ENCODE peak calls at places on chromosome X, in nine cellular contexts. One of them, this sample, is unnamed.

GRCh38 chrX:130482871-130483270 is 81.1 kb downstream of the RBMX2 start:
- DNase-seq in GM12878: no peak
- DNase-seq in esophagus muscularis mucosa: no peak
- DNase-seq in heart left ventricle: no peak
- DNase-seq in A549: no peak
- DNase-seq in adrenal gland: no peak
- DNase-seq in suprapubic skin: no peak
- DNase-seq in IMR-90: no peak
- DNase-seq in upper lobe of left lung: no peak
- DNase-seq in this sample: no peak

GRCh38 chrX:30893206-30893605 is 4.2 kb upstream of the TAB3 start:
- DNase-seq in GM12878: no peak
- DNase-seq in esophagus muscularis mucosa: no peak
- DNase-seq in heart left ventricle: no peak
- DNase-seq in A549: no peak
- DNase-seq in adrenal gland: no peak
- DNase-seq in suprapubic skin: no peak
- DNase-seq in IMR-90: no peak
- DNase-seq in upper lobe of left lung: peak
- DNase-seq in this sample: no peak

GRCh38 chrX:29858714-29859113 is 356.6 kb upstream of the MAGEB2 start:
- DNase-seq in GM12878: no peak
- DNase-seq in esophagus muscularis mucosa: no peak
- DNase-seq in heart left ventricle: no peak
- DNase-seq in A549: no peak
- DNase-seq in adrenal gland: no peak
- DNase-seq in suprapubic skin: no peak
- DNase-seq in IMR-90: peak
- DNase-seq in upper lobe of left lung: no peak
- DNase-seq in this sample: no peak

GRCh38 chrX:151982217-151982616 is 7.7 kb upstream of the GABRE start:
- DNase-seq in GM12878: no peak
- DNase-seq in esophagus muscularis mucosa: no peak
- DNase-seq in heart left ventricle: no peak
- DNase-seq in A549: no peak
- DNase-seq in adrenal gland: no peak
- DNase-seq in suprapubic skin: no peak
- DNase-seq in IMR-90: peak
- DNase-seq in upper lobe of left lung: no peak
- DNase-seq in this sample: no peak

GRCh38 chrX:103607385-103608304 is at the start of gene TCEAL3:
- DNase-seq in GM12878: no peak
- DNase-seq in esophagus muscularis mucosa: no peak
- DNase-seq in heart left ventricle: peak
- DNase-seq in A549: peak
- DNase-seq in adrenal gland: peak
- DNase-seq in suprapubic skin: peak
- DNase-seq in IMR-90: peak
- DNase-seq in upper lobe of left lung: peak
- DNase-seq in this sample: peak

GRCh38 chrX:124217289-124218251 is 114.9 kb upstream of the TEX13D start:
- DNase-seq in GM12878: no peak
- DNase-seq in esophagus muscularis mucosa: no peak
- DNase-seq in heart left ventricle: no peak
- DNase-seq in A549: no peak
- DNase-seq in adrenal gland: no peak
- DNase-seq in suprapubic skin: no peak
- DNase-seq in IMR-90: no peak
- DNase-seq in upper lobe of left lung: peak
- DNase-seq in this sample: no peak

GRCh38 chrX:130502023-130502570 is 100.3 kb downstream of the RBMX2 start:
- DNase-seq in GM12878: no peak
- DNase-seq in esophagus muscularis mucosa: no peak
- DNase-seq in heart left ventricle: no peak
- DNase-seq in A549: no peak
- DNase-seq in adrenal gland: no peak
- DNase-seq in suprapubic skin: no peak
- DNase-seq in IMR-90: no peak
- DNase-seq in upper lobe of left lung: no peak
- DNase-seq in this sample: no peak

GRCh38 chrX:8867454-8867853 is 66.3 kb upstream of the FAM9A start:
- DNase-seq in GM12878: no peak
- DNase-seq in esophagus muscularis mucosa: no peak
- DNase-seq in heart left ventricle: no peak
- DNase-seq in A549: no peak
- DNase-seq in adrenal gland: no peak
- DNase-seq in suprapubic skin: no peak
- DNase-seq in IMR-90: peak
- DNase-seq in upper lobe of left lung: no peak
- DNase-seq in this sample: no peak

GRCh38 chrX:137194164-137194563 is 160.4 kb upstream of the GPR101 start:
- DNase-seq in GM12878: peak
- DNase-seq in esophagus muscularis mucosa: no peak
- DNase-seq in heart left ventricle: no peak
- DNase-seq in A549: peak
- DNase-seq in adrenal gland: peak
- DNase-seq in suprapubic skin: no peak
- DNase-seq in IMR-90: peak
- DNase-seq in upper lobe of left lung: no peak
- DNase-seq in this sample: no peak

GRCh38 chrX:103441878-103442535 is 65.7 kb downstream of the BEX3 start:
- DNase-seq in GM12878: no peak
- DNase-seq in esophagus muscularis mucosa: no peak
- DNase-seq in heart left ventricle: no peak
- DNase-seq in A549: no peak
- DNase-seq in adrenal gland: no peak
- DNase-seq in suprapubic skin: no peak
- DNase-seq in IMR-90: no peak
- DNase-seq in upper lobe of left lung: no peak
- DNase-seq in this sample: no peak

GRCh38 chrX:143648705-143649104 is 12.8 kb upstream of the SLITRK4 start:
- DNase-seq in GM12878: no peak
- DNase-seq in esophagus muscularis mucosa: no peak
- DNase-seq in heart left ventricle: no peak
- DNase-seq in A549: no peak
- DNase-seq in adrenal gland: peak
- DNase-seq in suprapubic skin: no peak
- DNase-seq in IMR-90: no peak
- DNase-seq in upper lobe of left lung: no peak
- DNase-seq in this sample: no peak

GRCh38 chrX:112798736-112799135 is 41.9 kb downstream of the AMOT start:
- DNase-seq in GM12878: no peak
- DNase-seq in esophagus muscularis mucosa: no peak
- DNase-seq in heart left ventricle: no peak
- DNase-seq in A549: no peak
- DNase-seq in adrenal gland: no peak
- DNase-seq in suprapubic skin: no peak
- DNase-seq in IMR-90: no peak
- DNase-seq in upper lobe of left lung: no peak
- DNase-seq in this sample: no peak

GRCh38 chrX:18650662-18651061 is 21.2 kb downstream of the RS1 start:
- DNase-seq in GM12878: no peak
- DNase-seq in esophagus muscularis mucosa: no peak
- DNase-seq in heart left ventricle: no peak
- DNase-seq in A549: no peak
- DNase-seq in adrenal gland: no peak
- DNase-seq in suprapubic skin: no peak
- DNase-seq in IMR-90: no peak
- DNase-seq in upper lobe of left lung: no peak
- DNase-seq in this sample: no peak

GRCh38 chrX:77493677-77494553 is 46.7 kb downstream of the FGF16 start:
- DNase-seq in GM12878: no peak
- DNase-seq in esophagus muscularis mucosa: no peak
- DNase-seq in heart left ventricle: no peak
- DNase-seq in A549: no peak
- DNase-seq in adrenal gland: no peak
- DNase-seq in suprapubic skin: no peak
- DNase-seq in IMR-90: peak
- DNase-seq in upper lobe of left lung: no peak
- DNase-seq in this sample: no peak

GRCh38 chrX:14934423-14934822 is 61.2 kb downstream of the MOSPD2 start:
- DNase-seq in GM12878: no peak
- DNase-seq in esophagus muscularis mucosa: no peak
- DNase-seq in heart left ventricle: no peak
- DNase-seq in A549: no peak
- DNase-seq in adrenal gland: no peak
- DNase-seq in suprapubic skin: no peak
- DNase-seq in IMR-90: no peak
- DNase-seq in upper lobe of left lung: no peak
- DNase-seq in this sample: no peak

GRCh38 chrX:20221902-20222301 is 44.8 kb downstream of the RPS6KA3 start:
- DNase-seq in GM12878: no peak
- DNase-seq in esophagus muscularis mucosa: no peak
- DNase-seq in heart left ventricle: no peak
- DNase-seq in A549: peak
- DNase-seq in adrenal gland: no peak
- DNase-seq in suprapubic skin: no peak
- DNase-seq in IMR-90: peak
- DNase-seq in upper lobe of left lung: no peak
- DNase-seq in this sample: no peak

DNA sequence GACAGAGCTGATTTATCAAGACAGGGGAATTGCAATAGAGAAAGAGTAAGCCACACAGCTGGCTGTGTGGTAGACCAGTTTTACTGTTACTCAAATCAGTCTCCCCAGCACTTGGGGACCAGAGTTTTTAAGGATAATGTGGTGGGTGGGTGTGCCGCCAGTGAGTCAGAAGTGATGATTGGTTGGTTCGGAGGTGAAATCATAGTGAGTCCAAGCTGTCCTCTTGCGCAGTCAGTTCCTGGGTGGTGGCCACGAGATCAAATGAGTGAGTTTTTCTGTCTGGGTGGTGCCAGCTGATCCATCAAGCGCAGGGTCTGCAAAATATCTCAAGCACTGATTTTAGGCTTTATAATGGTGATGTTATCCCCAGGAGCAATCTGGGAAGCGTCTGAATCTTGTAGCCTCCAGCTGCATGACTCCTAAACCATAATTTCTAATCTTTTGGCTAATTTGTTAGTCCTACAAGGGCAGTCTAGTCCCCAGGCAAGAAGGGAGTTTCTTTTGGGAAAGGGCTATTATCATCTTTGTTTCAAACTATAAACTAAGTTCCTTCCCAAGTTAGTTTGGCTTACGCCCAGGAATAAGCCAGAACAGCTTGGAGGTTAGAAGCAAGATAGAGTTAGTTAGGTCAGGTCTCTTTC is 44.0 kb upstream of the PPP1R2C start:
- DNase-seq in GM12878: no peak
- DNase-seq in esophagus muscularis mucosa: no peak
- DNase-seq in heart left ventricle: no peak
- DNase-seq in A549: no peak
- DNase-seq in adrenal gland: no peak
- DNase-seq in suprapubic skin: no peak
- DNase-seq in IMR-90: no peak
- DNase-seq in upper lobe of left lung: no peak
- DNase-seq in this sample: no peak
- TF ChIP-seq POLR2A in GM12878: no peak
- TF ChIP-seq POLR2A in esophagus muscularis mucosa: no peak
- TF ChIP-seq POLR2A in heart left ventricle: no peak
- TF ChIP-seq POLR2A in A549: no peak
- TF ChIP-seq POLR2A in adrenal gland: no peak
- TF ChIP-seq POLR2A in suprapubic skin: no peak
- TF ChIP-seq POLR2A in IMR-90: no peak
- TF ChIP-seq POLR2A in upper lobe of left lung: no peak
- TF ChIP-seq POLR2A in this sample: no peak

DNA sequence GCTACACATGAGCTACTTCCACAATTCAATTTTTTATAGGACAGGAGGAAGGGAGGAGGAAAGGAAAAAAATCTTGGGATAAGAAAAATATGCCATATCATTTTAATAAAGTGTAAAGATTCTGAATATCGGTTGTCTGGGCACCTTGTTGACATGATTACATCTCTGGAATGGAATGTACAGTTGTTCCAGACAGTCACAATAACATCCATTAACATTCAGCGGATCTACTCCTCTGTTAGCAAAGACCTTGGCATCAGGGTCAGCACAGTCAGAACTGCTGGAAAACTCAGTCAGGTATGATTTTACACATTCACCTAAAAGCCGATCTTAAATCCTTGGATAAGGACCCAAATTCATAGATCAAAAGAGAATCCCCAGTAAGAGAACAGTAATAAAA is 85.4 kb upstream of the ARMCX2 start:
- DNase-seq in GM12878: no peak
- DNase-seq in esophagus muscularis mucosa: no peak
- DNase-seq in heart left ventricle: no peak
- DNase-seq in A549: no peak
- DNase-seq in adrenal gland: no peak
- DNase-seq in suprapubic skin: no peak
- DNase-seq in IMR-90: no peak
- DNase-seq in upper lobe of left lung: no peak
- DNase-seq in this sample: no peak
- H3K4me3 ChIP-seq in GM12878: no peak
- H3K4me3 ChIP-seq in esophagus muscularis mucosa: no peak
- H3K4me3 ChIP-seq in heart left ventricle: no peak
- H3K4me3 ChIP-seq in A549: no peak
- H3K4me3 ChIP-seq in adrenal gland: no peak
- H3K4me3 ChIP-seq in suprapubic skin: no peak
- H3K4me3 ChIP-seq in IMR-90: no peak
- H3K4me3 ChIP-seq in upper lobe of left lung: no peak
- H3K4me3 ChIP-seq in this sample: no peak

DNA sequence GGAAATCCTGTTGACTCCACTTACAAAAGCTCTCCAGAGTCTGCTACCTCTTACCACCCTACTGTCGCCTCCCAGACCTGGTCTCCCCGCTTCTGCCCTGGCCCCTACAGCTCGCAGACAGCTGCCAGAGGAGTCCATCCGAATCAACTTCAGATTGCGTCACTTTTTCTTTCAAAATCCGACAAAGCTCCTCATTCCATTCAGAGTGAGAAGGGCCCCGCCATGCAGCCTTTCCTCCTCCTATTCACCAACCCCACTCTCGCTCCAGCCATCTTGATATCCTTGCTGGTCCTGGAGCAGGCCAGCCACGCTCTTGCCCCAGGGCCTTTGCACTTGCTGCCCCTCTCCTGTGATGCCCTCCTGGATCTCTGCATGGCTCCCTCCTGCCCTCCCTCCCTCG is 5.2 kb upstream of the OPN1LW start:
- DNase-seq in GM12878: no peak
- DNase-seq in esophagus muscularis mucosa: no peak
- DNase-seq in heart left ventricle: no peak
- DNase-seq in A549: no peak
- DNase-seq in adrenal gland: no peak
- DNase-seq in suprapubic skin: no peak
- DNase-seq in IMR-90: no peak
- DNase-seq in upper lobe of left lung: no peak
- DNase-seq in this sample: no peak
- TF ChIP-seq CTCF in GM12878: no peak
- TF ChIP-seq CTCF in esophagus muscularis mucosa: no peak
- TF ChIP-seq CTCF in heart left ventricle: no peak
- TF ChIP-seq CTCF in A549: no peak
- TF ChIP-seq CTCF in adrenal gland: no peak
- TF ChIP-seq CTCF in suprapubic skin: no peak
- TF ChIP-seq CTCF in IMR-90: no peak
- TF ChIP-seq CTCF in upper lobe of left lung: no peak
- TF ChIP-seq CTCF in this sample: no peak

GRCh38 chrX:12974217-12974796 is 603 bp upstream of the TMSB4X start:
- DNase-seq in GM12878: no peak
- DNase-seq in esophagus muscularis mucosa: no peak
- DNase-seq in heart left ventricle: peak
- DNase-seq in A549: peak
- DNase-seq in adrenal gland: peak
- DNase-seq in suprapubic skin: peak
- DNase-seq in IMR-90: peak
- DNase-seq in upper lobe of left lung: peak
- DNase-seq in this sample: peak
- TF ChIP-seq POLR2A in GM12878: no peak
- TF ChIP-seq POLR2A in esophagus muscularis mucosa: no peak
- TF ChIP-seq POLR2A in heart left ventricle: no peak
- TF ChIP-seq POLR2A in A549: no peak
- TF ChIP-seq POLR2A in adrenal gland: no peak
- TF ChIP-seq POLR2A in suprapubic skin: no peak
- TF ChIP-seq POLR2A in IMR-90: no peak
- TF ChIP-seq POLR2A in upper lobe of left lung: no peak
- TF ChIP-seq POLR2A in this sample: no peak

GRCh38 chrX:69371159-69371558 is 133.0 kb upstream of the NALF2 start:
- DNase-seq in GM12878: no peak
- DNase-seq in esophagus muscularis mucosa: no peak
- DNase-seq in heart left ventricle: no peak
- DNase-seq in A549: no peak
- DNase-seq in adrenal gland: no peak
- DNase-seq in suprapubic skin: no peak
- DNase-seq in IMR-90: no peak
- DNase-seq in upper lobe of left lung: no peak
- DNase-seq in this sample: no peak
- H3K4me3 ChIP-seq in GM12878: no peak
- H3K4me3 ChIP-seq in esophagus muscularis mucosa: no peak
- H3K4me3 ChIP-seq in heart left ventricle: no peak
- H3K4me3 ChIP-seq in A549: no peak
- H3K4me3 ChIP-seq in adrenal gland: no peak
- H3K4me3 ChIP-seq in suprapubic skin: no peak
- H3K4me3 ChIP-seq in IMR-90: no peak
- H3K4me3 ChIP-seq in upper lobe of left lung: no peak
- H3K4me3 ChIP-seq in this sample: no peak